ENCODE peak calls at places on chromosomes 3 and 15, in five cellular contexts. I is neural progenitor cell, N is PC-9, G is fibroblast of lung, L is mammary epithelial cell. Z is an unnamed sample.

GRCh38 chr15:31552482-31553099 is 226.0 kb downstream of the KLF13 start:
- DNase-seq in I (no peak), N (no peak), G (no peak), L (no peak), Z (peak; percentile 3)

GRCh38 chr3:149579838-149580542 is 77.8 kb downstream of the WWTR1 start:
- DNase-seq in I (no peak), N (peak; percentile 86), G (peak; percentile 43), L (peak; percentile 92), Z (peak; percentile 71)

GRCh38 chr3:38493019-38493418 is 3.1 kb upstream of the EXOG start:
- DNase-seq in I (no peak), N (no peak), G (peak; percentile 72), L (no peak), Z (peak; percentile 18)

GRCh38 chr3:172666873-172667694 is 43.8 kb downstream of the NCEH1 start:
- DNase-seq in I (peak; percentile 93), N (peak; percentile 79), G (peak; percentile 86), L (peak; percentile 70), Z (peak; percentile 85)

GRCh38 chr3:152524198-152525140 is 255.7 kb downstream of the MBNL1 start:
- DNase-seq in I (peak; percentile 57), N (no peak), G (peak; percentile 69), L (peak; percentile 12), Z (peak; percentile 73)

GRCh38 chr3:58452176-58452575 is 18.5 kb upstream of the PDHB start:
- DNase-seq in I (peak; percentile 11), N (no peak), G (no peak), L (no peak), Z (no peak)

GRCh38 chr3:190120161-190121060 is at the start of gene P3H2:
- DNase-seq in I (peak; percentile 95), N (peak; percentile 84), G (peak; percentile 92), L (peak; percentile 92), Z (peak; percentile 93)

GRCh38 chr3:50632450-50632849 is 15.5 kb downstream of the MAPKAPK3 start:
- DNase-seq in I (no peak), N (peak; percentile 81), G (no peak), L (no peak), Z (no peak)

GRCh38 chr3:36707623-36708409 is 56.5 kb downstream of the DCLK3 start:
- DNase-seq in I (no peak), N (peak; percentile 93), G (peak; percentile 47), L (peak; percentile 60), Z (no peak)

GRCh38 chr15:73994912-73995622 is 551 bp downstream of the PML start:
- DNase-seq in I (no peak), N (no peak), G (no peak), L (peak; percentile 42), Z (no peak)

GRCh38 chr3:139770577-139770976 is 92.8 kb upstream of the NMNAT3 start:
- DNase-seq in I (no peak), N (no peak), G (no peak), L (no peak), Z (no peak)

GRCh38 chr3:57951106-57951882 is 56.9 kb upstream of the FLNB start:
- DNase-seq in I (no peak), N (peak; percentile 67), G (peak; percentile 84), L (peak; percentile 60), Z (peak; percentile 95)

GRCh38 chr15:96160800-96161199 is 169.7 kb upstream of the NR2F2 start:
- DNase-seq in I (no peak), N (no peak), G (no peak), L (no peak), Z (peak; percentile 52)

GRCh38 chr3:188649521-188649920 is 495.6 kb downstream of the LPP start:
- DNase-seq in I (no peak), N (peak; percentile 6), G (no peak), L (no peak), Z (no peak)

GRCh38 chr3:8554725-8555621 is 53.4 kb downstream of the LMCD1 start:
- DNase-seq in I (peak; percentile 50), N (no peak), G (peak; percentile 92), L (no peak), Z (no peak)
- H2AFZ ChIP-seq in I (peak overlapping the region; percentile 78), N (no peak overlapping the region), G (peak overlapping the region; percentile 12), L (no peak overlapping the region), Z (no peak overlapping the region)

DNA sequence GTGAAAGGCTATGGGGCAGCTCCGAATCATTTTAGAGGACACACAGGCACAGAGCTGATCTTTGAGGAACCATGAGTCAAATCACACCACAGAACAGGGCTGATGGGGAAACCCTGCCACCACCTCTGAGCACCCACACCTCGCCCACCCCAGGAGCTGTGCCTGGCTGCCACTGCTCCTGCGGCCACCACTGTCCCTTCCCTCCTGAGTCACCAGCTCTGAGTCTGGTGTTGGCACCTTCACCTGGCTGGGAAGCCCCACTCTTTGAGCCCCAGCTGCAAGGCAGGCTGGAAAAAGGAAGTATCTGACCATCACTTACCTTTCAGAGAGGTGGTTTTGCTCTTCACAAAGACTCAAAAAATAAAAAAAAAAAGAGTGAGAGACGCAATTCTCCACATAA is 63.6 kb upstream of the MEF2A start:
- DNase-seq in I (no peak), N (no peak), G (no peak), L (no peak), Z (no peak)
- H2AFZ ChIP-seq in I (no peak overlapping the region), N (no peak overlapping the region), G (no peak overlapping the region), L (no peak overlapping the region), Z (no peak overlapping the region)

GRCh38 chr3:115651599-115651998 is 28.3 kb downstream of the GAP43 start:
- DNase-seq in I (no peak), N (no peak), G (no peak), L (no peak), Z (no peak)
- H2AFZ ChIP-seq in I (no peak overlapping the region), N (no peak overlapping the region), G (no peak overlapping the region), L (no peak overlapping the region), Z (no peak overlapping the region)

GRCh38 chr3:25894101-25894500 is 104.2 kb downstream of the OXSM start:
- DNase-seq in I (no peak), N (no peak), G (no peak), L (no peak), Z (no peak)

GRCh38 chr3:25885544-25885943 is 95.7 kb downstream of the OXSM start:
- DNase-seq in I (no peak), N (no peak), G (no peak), L (peak; percentile 9), Z (no peak)

GRCh38 chr3:25887907-25888306 is 98.0 kb downstream of the OXSM start:
- DNase-seq in I (no peak), N (no peak), G (no peak), L (no peak), Z (no peak)

GRCh38 chr3:25884981-25885380 is 95.1 kb downstream of the OXSM start:
- DNase-seq in I (no peak), N (no peak), G (no peak), L (no peak), Z (no peak)

DNA sequence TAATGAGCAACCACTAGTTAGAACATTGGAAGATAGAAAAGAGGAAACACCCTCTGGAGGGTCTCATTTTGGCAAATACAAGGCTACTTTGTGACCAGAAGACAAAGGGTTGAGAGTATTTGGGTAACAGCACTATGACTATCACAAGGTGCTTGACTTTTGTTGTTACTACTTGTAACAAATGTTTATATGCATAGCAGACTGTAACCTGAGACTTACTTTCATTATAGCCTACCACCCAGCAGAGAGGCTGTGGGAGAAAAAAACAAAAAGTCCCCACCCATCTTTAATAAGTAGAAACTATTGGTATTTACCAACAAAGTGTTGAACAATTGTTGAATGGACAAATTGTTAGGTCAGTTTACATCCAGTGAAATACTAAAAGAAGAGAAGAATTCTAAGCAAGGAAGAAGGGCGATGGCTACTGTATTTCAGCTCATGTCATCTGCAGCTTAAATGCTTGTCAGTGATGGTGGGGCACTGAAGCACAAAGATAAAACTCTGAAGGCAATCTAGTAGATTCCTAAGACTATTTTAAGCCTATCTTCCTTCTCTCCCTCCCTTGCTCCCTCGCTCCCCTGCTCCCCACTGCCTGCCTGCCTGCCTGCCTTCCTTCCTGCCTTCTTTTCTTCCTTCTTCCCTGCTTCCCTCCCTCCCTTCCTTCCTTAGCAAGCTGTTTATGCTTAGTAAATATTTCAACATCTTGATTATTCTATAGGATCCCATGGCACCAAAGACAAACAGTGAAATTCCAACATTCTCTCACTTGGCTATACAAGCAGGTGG is 99.4 kb downstream of the OXSM start:
- DNase-seq in I (no peak), N (no peak), G (no peak), L (no peak), Z (no peak)
- H2AFZ ChIP-seq in I (peak overlapping the region; percentile 59), N (no peak overlapping the region), G (no peak overlapping the region), L (no peak overlapping the region), Z (no peak overlapping the region)

GRCh38 chr3:94110854-94111253 is 48.0 kb downstream of the NSUN3 start:
- DNase-seq in I (no peak), N (no peak), G (no peak), L (no peak), Z (no peak)
- H2AFZ ChIP-seq in I (no peak overlapping the region), N (no peak overlapping the region), G (no peak overlapping the region), L (no peak overlapping the region), Z (no peak overlapping the region)

GRCh38 chr3:158640646-158641045 is 3.7 kb upstream of the GFM1 start:
- DNase-seq in I (no peak), N (no peak), G (no peak), L (no peak), Z (no peak)

GRCh38 chr3:158644345-158644908 is at the start of gene GFM1:
- DNase-seq in I (peak; percentile 94), N (peak; percentile 92), G (peak; percentile 96), L (peak; percentile 95), Z (peak; percentile 97)

GRCh38 chr3:158642005-158642404 is 2.3 kb upstream of the GFM1 start:
- DNase-seq in I (no peak), N (no peak), G (no peak), L (no peak), Z (no peak)

DNA sequence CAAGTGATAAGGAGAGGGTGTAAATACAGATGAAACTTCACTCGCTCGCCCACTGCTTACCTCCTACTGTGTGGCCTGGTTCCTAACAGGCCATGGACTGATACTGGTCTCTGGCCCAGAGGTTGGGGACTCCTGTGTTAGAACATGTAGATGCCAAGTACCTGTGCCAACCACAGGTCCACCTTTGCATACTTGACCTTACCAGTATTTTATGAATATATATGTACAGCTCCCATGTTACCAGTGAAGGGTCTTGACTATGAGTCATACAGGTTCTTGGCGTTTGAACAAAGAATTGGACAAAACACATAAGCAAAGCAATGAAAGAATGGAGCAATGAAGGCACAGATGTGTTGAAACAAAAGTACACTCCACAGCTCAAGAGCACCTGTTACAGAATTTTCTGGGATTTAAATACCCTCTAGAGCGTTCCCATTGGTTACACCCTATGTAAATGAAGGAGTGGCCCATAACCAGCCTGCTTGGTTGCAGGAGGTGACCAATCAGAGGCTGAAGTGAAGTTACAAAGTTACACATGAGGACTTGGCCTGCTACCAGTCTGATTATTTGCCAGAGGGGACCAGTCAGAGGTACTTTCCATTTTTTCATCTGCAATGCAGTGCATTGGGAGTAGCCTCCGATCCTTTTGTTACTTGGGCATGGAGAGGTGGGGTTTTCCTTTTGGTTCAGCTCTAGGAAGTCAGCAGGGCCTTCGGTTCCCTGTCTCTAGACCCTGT is 1.7 kb upstream of the GFM1 start:
- DNase-seq in I (no peak), N (no peak), G (no peak), L (peak; percentile 2), Z (no peak)
- H2AFZ ChIP-seq in I (no peak overlapping the region), N (no peak overlapping the region), G (no peak overlapping the region), L (peak overlapping the region; percentile 52), Z (no peak overlapping the region)